ENCODE peak calls at places on chromosomes 11 and 22, in ten cellular contexts. H is ureter, Z is EH, B is pancreas, A is hepatic stellate cell, E is HTR-8/SVneo, R is IMR-90, L is NCI-H460, G is sigmoid colon, N is HS-5. K is an unnamed sample.

GRCh38 chr11:4697583-4697982 is at the start of gene OR51E2:
- DNase-seq in H (no peak), Z (peak; percentile 23), B (no peak), A (peak; percentile 22), E (no peak), R (peak; percentile 78), L (no peak), G (peak; percentile 71), N (no peak), K (no peak)

GRCh38 chr11:83159901-83160865 is 3.3 kb downstream of the PCF11 start:
- DNase-seq in H (peak; percentile 67), Z (peak; percentile 53), B (peak; percentile 35), A (peak; percentile 8), E (no peak), R (peak; percentile 49), L (no peak), G (no peak), N (no peak), K (no peak)

GRCh38 chr11:122123258-122123929 is 7.4 kb upstream of the BLID start:
- DNase-seq in H (no peak), Z (no peak), B (no peak), A (no peak), E (no peak), R (no peak), L (no peak), G (no peak), N (no peak), K (no peak)

GRCh38 chr11:77596626-77597025 is 6.9 kb downstream of the AQP11 start:
- DNase-seq in H (no peak), Z (peak; percentile 80), B (no peak), A (no peak), E (no peak), R (peak; percentile 84), L (no peak), G (no peak), N (no peak), K (no peak)

GRCh38 chr11:1888347-1888753 is 3.3 kb downstream of the PRR33 start:
- DNase-seq in H (peak; percentile 56), Z (no peak), B (no peak), A (no peak), E (no peak), R (no peak), L (no peak), G (peak; percentile 63), N (no peak), K (no peak)

GRCh38 chr11:74325649-74326645 is 14.5 kb upstream of the P4HA3 start:
- DNase-seq in H (peak; percentile 80), Z (peak; percentile 94), B (peak; percentile 83), A (peak; percentile 49), E (no peak), R (peak; percentile 94), L (no peak), G (peak; percentile 95), N (no peak), K (peak; percentile 64)

GRCh38 chr11:101770648-101771047 is 144.2 kb upstream of the CEP126 start:
- DNase-seq in H (no peak), Z (no peak), B (no peak), A (no peak), E (no peak), R (no peak), L (no peak), G (no peak), N (no peak), K (no peak)

GRCh38 chr22:43743131-43743530 is 69.0 kb downstream of the EFCAB6 start:
- DNase-seq in H (no peak), Z (no peak), B (no peak), A (no peak), E (no peak), R (no peak), L (no peak), G (no peak), N (no peak), K (no peak)

GRCh38 chr11:86245369-86246292 is 1.1 kb downstream of the EED start:
- DNase-seq in H (no peak), Z (peak; percentile 22), B (peak; percentile 19), A (no peak), E (no peak), R (peak; percentile 6), L (no peak), G (no peak), N (no peak), K (peak; percentile 45)

GRCh38 chr11:3164138-3164539 is 971 bp downstream of the OSBPL5 start:
- DNase-seq in H (no peak), Z (peak; percentile 13), B (no peak), A (no peak), E (no peak), R (no peak), L (no peak), G (peak; percentile 71), N (no peak), K (peak; percentile 59)

GRCh38 chr22:49208003-49208402 is 619.7 kb downstream of the BRD1 start:
- DNase-seq in H (peak; percentile 28), Z (no peak), B (no peak), A (no peak), E (no peak), R (no peak), L (no peak), G (peak; percentile 10), N (no peak), K (no peak)

GRCh38 chr11:24588075-24588474 is 91.2 kb downstream of the LUZP2 start:
- DNase-seq in H (no peak), Z (no peak), B (no peak), A (no peak), E (peak; percentile 15), R (peak; percentile 79), L (no peak), G (no peak), N (peak; percentile 53), K (no peak)

GRCh38 chr11:112163875-112164521 is at the start of gene IL18:
- DNase-seq in H (peak; percentile 70), Z (no peak), B (peak; percentile 56), A (no peak), E (no peak), R (no peak), L (no peak), G (peak; percentile 68), N (no peak), K (peak; percentile 87)

GRCh38 chr11:58505849-58506248 is 2.1 kb downstream of the OR5B21 start:
- DNase-seq in H (no peak), Z (no peak), B (no peak), A (no peak), E (no peak), R (no peak), L (no peak), G (no peak), N (no peak), K (no peak)

GRCh38 chr11:124725719-124726105 is 14.0 kb upstream of the NRGN start:
- DNase-seq in H (no peak), Z (peak; percentile 61), B (no peak), A (peak; percentile 64), E (no peak), R (peak; percentile 77), L (no peak), G (no peak), N (no peak), K (no peak)